ENCODE peak calls at places on chromosomes 7 and 10, in nine cellular contexts. L is activated CD4-positive, alpha-beta T cell treated with anti-CD3 and anti-CD28 coated beads, Interleukin-2, amount 50 U/mL, for 1 hour; G is B cell; H is CD8-positive, alpha-beta T cell; Q is A172; P is stimulated activated CD8-positive, alpha-beta memory T cell treated with anti-CD3 and anti-CD28 coated beads, Interleukin-12 subunit alpha, Interleukin-12 subunit beta, amount 100 ng/mL, for 4 hours; M is DMS153; K is T-helper 9 cell; B is hippocampal formation. Y is an unnamed sample.
A peak's percentile ranks its signal among the peaks of the same experiment; 100 is the strongest.

GRCh38 chr10:60714242-60714641 is 64.0 kb upstream of the CDK1 start:
- DNase-seq in G (no peak), P (no peak), B (no peak), K (no peak), Q (no peak), M (no peak), H (no peak), L (no peak), Y (no peak)

GRCh38 chr7:95550546-95550945 is 45.8 kb downstream of the PDK4 start:
- DNase-seq in P (no peak), Q (no peak), M (no peak), B (no peak), H (no peak), K (no peak), L (no peak), G (no peak), Y (no peak)

GRCh38 chr10:46520941-46521340 is 35.5 kb downstream of the GPRIN2 start:
- DNase-seq in G (no peak), H (no peak), L (no peak), M (no peak), P (no peak), K (no peak), Q (peak; percentile 83), B (no peak), Y (no peak)

GRCh38 chr7:33845991-33846509 is 59.3 kb upstream of the BMPER start:
- DNase-seq in H (no peak), K (no peak), G (no peak), L (no peak), M (no peak), P (no peak), B (no peak), Q (no peak), Y (no peak)

GRCh38 chr7:121081327-121081936 is 92.9 kb downstream of the CPED1 start:
- DNase-seq in Q (peak; percentile 73), H (no peak), K (no peak), M (peak; percentile 43), L (no peak), B (peak; percentile 78), G (no peak), P (no peak), Y (peak; percentile 70)

GRCh38 chr10:5942001-5942400 is 35.3 kb downstream of the IL15RA start:
- DNase-seq in P (no peak), Q (no peak), K (no peak), G (no peak), B (no peak), M (no peak), L (no peak), H (no peak), Y (no peak)

GRCh38 chr7:145293793-145294153 is 457.9 kb upstream of the TPK1 start:
- DNase-seq in Q (no peak), H (no peak), K (no peak), B (no peak), M (no peak), G (no peak), L (no peak), P (no peak), Y (no peak)

GRCh38 chr7:158124671-158125079 is 462.9 kb downstream of the PTPRN2 start:
- DNase-seq in M (no peak), K (no peak), P (no peak), H (no peak), B (no peak), L (no peak), Q (no peak), G (no peak), Y (no peak)

GRCh38 chr7:33722383-33723096 is 182.8 kb upstream of the BMPER start:
- DNase-seq in G (no peak), L (no peak), M (no peak), B (no peak), K (no peak), P (no peak), Q (peak; percentile 97), H (no peak), Y (no peak)

GRCh38 chr7:7944619-7945282 is 23.8 kb upstream of the GLCCI1 start:
- DNase-seq in L (peak; percentile 24), Q (no peak), P (no peak), M (no peak), G (peak; percentile 10), B (no peak), K (peak; percentile 35), H (peak; percentile 15), Y (no peak)

Y was measured in GM23338.